ENCODE peak calls at places on chromosomes 11 and 22, in four cellular contexts. E, S, Q and C are unnamed samples.

GRCh38 chr22:23110190-23110921 is 31.4 kb downstream of the RSPH14 start:
- DNase-seq in E (no peak), S (no peak), Q (no peak), C (no peak)

GRCh38 chr22:27124336-27125023 is 467.1 kb downstream of the MIAT start:
- DNase-seq in E (peak), S (no peak), Q (no peak), C (no peak)

GRCh38 chr11:106961518-106961917 is 56.8 kb downstream of the GUCY1A2 start:
- DNase-seq in E (no peak), S (peak), Q (no peak), C (no peak)

GRCh38 chr22:46074771-46075551 is 75.4 kb upstream of the PPARA start:
- DNase-seq in E (peak), S (no peak), Q (no peak), C (no peak)

GRCh38 chr11:107733518-107733917 is 21.7 kb upstream of the SLN start:
- DNase-seq in E (no peak), S (no peak), Q (no peak), C (no peak)

GRCh38 chr11:64331569-64332371 is 8.2 kb upstream of the CCDC88B start:
- DNase-seq in E (peak), S (peak), Q (peak), C (peak)

GRCh38 chr22:42895541-42895981 is 38.5 kb upstream of the ARFGAP3 start:
- DNase-seq in E (no peak), S (no peak), Q (peak), C (no peak)

GRCh38 chr11:2599561-2600189 is 100.1 kb downstream of the KCNQ1OT1 start:
- DNase-seq in E (peak), S (no peak), Q (no peak), C (no peak)

GRCh38 chr11:41309716-41310115 is 149.7 kb downstream of the LRRC4C start:
- DNase-seq in E (no peak), S (no peak), Q (no peak), C (no peak)

GRCh38 chr11:30712749-30713148 is 126.6 kb upstream of the MPPED2 start:
- DNase-seq in E (no peak), S (no peak), Q (no peak), C (no peak)

GRCh38 chr11:111733655-111734088 is 32.5 kb downstream of the PPP2R1B start:
- DNase-seq in E (peak), S (peak), Q (no peak), C (no peak)

GRCh38 chr22:41772645-41773044 is 27.8 kb upstream of the CCDC134 start:
- DNase-seq in E (no peak), S (no peak), Q (no peak), C (no peak)

GRCh38 chr11:34655335-34656008 is 34.6 kb downstream of the EHF start:
- DNase-seq in E (no peak), S (peak), Q (no peak), C (no peak)

GRCh38 chr22:20142711-20143621 is 7.9 kb downstream of the CCDC188 start:
- DNase-seq in E (no peak), S (no peak), Q (no peak), C (no peak)

GRCh38 chr11:46260161-46260560 is 17.3 kb upstream of the CREB3L1 start:
- DNase-seq in E (no peak), S (no peak), Q (no peak), C (no peak)

GRCh38 chr11:56624661-56625110 is 10.0 kb upstream of the OR5M1 start:
- DNase-seq in E (no peak), S (peak), Q (no peak), C (no peak)

GRCh38 chr22:24156915-24157782 is 24.1 kb upstream of the SUSD2 start:
- DNase-seq in E (peak), S (peak), Q (peak), C (peak)

GRCh38 chr11:94525933-94526332 is 13.7 kb downstream of the C11orf97 start:
- DNase-seq in E (peak), S (peak), Q (no peak), C (no peak)

GRCh38 chr11:3860360-3860759 is 4.9 kb downstream of the STIM1 start:
- DNase-seq in E (no peak), S (no peak), Q (no peak), C (no peak)

GRCh38 chr11:69613594-69613993 is 27.4 kb upstream of the CCND1 start:
- DNase-seq in E (no peak), S (no peak), Q (no peak), C (no peak)

GRCh38 chr22:42700901-42701300 is 19.8 kb downstream of the A4GALT start:
- DNase-seq in E (no peak), S (no peak), Q (no peak), C (no peak)

GRCh38 chr22:29820941-29821789 is 16.9 kb downstream of the ASCC2 start:
- DNase-seq in E (peak), S (peak), Q (peak), C (peak)

GRCh38 chr11:48063424-48063978 is 83.1 kb downstream of the PTPRJ start:
- DNase-seq in E (no peak), S (peak), Q (no peak), C (no peak)

GRCh38 chr22:29917052-29917902 is 34.3 kb downstream of the MTMR3 start:
- DNase-seq in E (peak), S (peak), Q (no peak), C (no peak)

GRCh38 chr11:123129920-123130319 is 65.1 kb downstream of the CLMP start:
- DNase-seq in E (no peak), S (peak), Q (no peak), C (no peak)

GRCh38 chr11:90134420-90135003 is at the start of gene NAALAD2:
- DNase-seq in E (peak), S (peak), Q (no peak), C (no peak)

GRCh38 chr11:62727007-62727832 is at the start of gene HNRNPUL2:
- DNase-seq in E (peak), S (peak), Q (peak), C (peak)

GRCh38 chr11:44822369-44822768 is 95.6 kb downstream of the TSPAN18 start:
- DNase-seq in E (no peak), S (no peak), Q (no peak), C (no peak)

GRCh38 chr11:44826922-44827643 is 100.3 kb downstream of the TSPAN18 start:
- DNase-seq in E (no peak), S (no peak), Q (no peak), C (no peak)

GRCh38 chr11:44825058-44825795 is 98.5 kb downstream of the TSPAN18 start:
- DNase-seq in E (no peak), S (no peak), Q (no peak), C (no peak)

GRCh38 chr11:44823006-44823405 is 96.2 kb downstream of the TSPAN18 start:
- DNase-seq in E (no peak), S (no peak), Q (no peak), C (no peak)

GRCh38 chr11:44823920-44824704 is 97.3 kb downstream of the TSPAN18 start:
- DNase-seq in E (no peak), S (peak), Q (no peak), C (no peak)
- H3K4me3 ChIP-seq in E (no peak), S (no peak), Q (no peak), C (no peak)

GRCh38 chr11:83047515-83048225 is 24.0 kb downstream of the RAB30 start:
- DNase-seq in E (no peak), S (no peak), Q (no peak), C (no peak)
- H3K27ac ChIP-seq in E (peak), S (no peak), Q (no peak), C (no peak)

GRCh38 chr11:121341609-121342008 is 49.0 kb downstream of the SC5D start:
- DNase-seq in E (no peak), S (no peak), Q (no peak), C (no peak)
- H3K4me3 ChIP-seq in E (no peak), S (no peak), Q (no peak), C (no peak)

DNA sequence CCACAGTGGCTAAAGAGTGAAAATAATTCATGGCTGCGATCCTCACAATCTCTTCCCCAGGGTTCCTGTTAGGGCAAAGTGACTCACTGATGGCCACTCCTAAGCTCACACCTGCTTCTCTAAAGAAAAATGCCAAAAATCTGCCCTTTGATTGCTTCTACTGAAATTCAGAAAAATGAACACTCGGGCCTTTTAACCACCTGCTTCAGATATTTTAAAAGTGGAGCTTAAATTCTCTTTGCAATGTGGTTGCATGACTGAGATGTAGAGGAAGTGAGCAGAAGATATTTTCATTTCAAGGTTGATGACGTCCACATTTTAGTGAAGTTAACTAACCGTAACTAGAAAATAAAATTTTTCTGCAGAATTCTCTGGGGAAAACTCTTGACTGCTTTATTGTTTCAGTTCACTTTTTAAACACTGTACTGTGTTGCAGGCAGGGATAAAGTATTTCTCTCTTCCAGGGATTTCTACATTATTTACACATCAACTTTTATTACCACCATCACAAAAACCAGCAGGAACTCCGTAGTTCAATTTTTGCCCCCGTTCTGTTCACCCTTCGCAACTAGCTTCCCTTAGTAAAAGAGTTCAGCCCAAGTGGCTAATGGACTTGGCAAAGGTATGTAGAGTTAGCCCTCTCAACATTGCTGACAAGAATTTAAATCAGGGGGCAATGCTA is 8.5 kb downstream of the RAB30 start:
- DNase-seq in E (no peak), S (peak), Q (peak), C (peak)
- H3K27ac ChIP-seq in E (peak), S (no peak), Q (no peak), C (peak)

GRCh38 chr22:47153854-47154542 is 391.5 kb downstream of the TBC1D22A start:
- DNase-seq in E (no peak), S (no peak), Q (no peak), C (no peak)
- H3K4me3 ChIP-seq in E (no peak), S (no peak), Q (no peak), C (no peak)